ENCODE peak calls at places on chromosomes 3 and 15, in seven cellular contexts. One of them, this sample, is unnamed.

GRCh38 chr15:60137711-60138396 is 133.7 kb downstream of the FOXB1 start:
- DNase-seq in ovary: no peak
- DNase-seq in neural crest cell: no peak
- DNase-seq in IMR-90: no peak
- DNase-seq in activated CD8-positive, alpha-beta T cell treated with anti-CD3 and anti-CD28 coated beads for 36 hours: no peak
- DNase-seq in OCI-LY7: no peak
- DNase-seq in fibroblast of the aortic adventitia: no peak
- DNase-seq in this sample: no peak

GRCh38 chr15:45180201-45180600 is 7.6 kb downstream of the SHF start:
- DNase-seq in ovary: no peak
- DNase-seq in neural crest cell: no peak
- DNase-seq in IMR-90: no peak
- DNase-seq in activated CD8-positive, alpha-beta T cell treated with anti-CD3 and anti-CD28 coated beads for 36 hours: peak
- DNase-seq in OCI-LY7: no peak
- DNase-seq in fibroblast of the aortic adventitia: no peak
- DNase-seq in this sample: no peak

GRCh38 chr15:33242669-33243191 is 48.2 kb upstream of the FMN1 start:
- DNase-seq in ovary: no peak
- DNase-seq in neural crest cell: no peak
- DNase-seq in IMR-90: no peak
- DNase-seq in activated CD8-positive, alpha-beta T cell treated with anti-CD3 and anti-CD28 coated beads for 36 hours: no peak
- DNase-seq in OCI-LY7: peak
- DNase-seq in fibroblast of the aortic adventitia: peak
- DNase-seq in this sample: no peak

GRCh38 chr3:132332082-132332964 is 15.1 kb downstream of the ACP3 start:
- DNase-seq in ovary: no peak
- DNase-seq in neural crest cell: no peak
- DNase-seq in IMR-90: no peak
- DNase-seq in activated CD8-positive, alpha-beta T cell treated with anti-CD3 and anti-CD28 coated beads for 36 hours: no peak
- DNase-seq in OCI-LY7: no peak
- DNase-seq in fibroblast of the aortic adventitia: no peak
- DNase-seq in this sample: no peak

GRCh38 chr3:156691920-156692319 is 17.5 kb downstream of the TIPARP start:
- DNase-seq in ovary: no peak
- DNase-seq in neural crest cell: no peak
- DNase-seq in IMR-90: peak
- DNase-seq in activated CD8-positive, alpha-beta T cell treated with anti-CD3 and anti-CD28 coated beads for 36 hours: no peak
- DNase-seq in OCI-LY7: no peak
- DNase-seq in fibroblast of the aortic adventitia: peak
- DNase-seq in this sample: no peak

GRCh38 chr3:57446318-57446841 is 97.8 kb downstream of the DNAH12 start:
- DNase-seq in ovary: no peak
- DNase-seq in neural crest cell: no peak
- DNase-seq in IMR-90: no peak
- DNase-seq in activated CD8-positive, alpha-beta T cell treated with anti-CD3 and anti-CD28 coated beads for 36 hours: no peak
- DNase-seq in OCI-LY7: no peak
- DNase-seq in fibroblast of the aortic adventitia: peak
- DNase-seq in this sample: no peak

GRCh38 chr3:157442729-157443128 is 6.1 kb downstream of the PTX3 start:
- DNase-seq in ovary: no peak
- DNase-seq in neural crest cell: no peak
- DNase-seq in IMR-90: peak
- DNase-seq in activated CD8-positive, alpha-beta T cell treated with anti-CD3 and anti-CD28 coated beads for 36 hours: no peak
- DNase-seq in OCI-LY7: no peak
- DNase-seq in fibroblast of the aortic adventitia: peak
- DNase-seq in this sample: no peak

GRCh38 chr3:94225176-94225742 is 162.4 kb downstream of the NSUN3 start:
- DNase-seq in ovary: no peak
- DNase-seq in neural crest cell: no peak
- DNase-seq in IMR-90: no peak
- DNase-seq in activated CD8-positive, alpha-beta T cell treated with anti-CD3 and anti-CD28 coated beads for 36 hours: no peak
- DNase-seq in OCI-LY7: no peak
- DNase-seq in fibroblast of the aortic adventitia: peak
- DNase-seq in this sample: no peak

GRCh38 chr3:58020740-58021071 is 12.5 kb downstream of the FLNB start:
- DNase-seq in ovary: no peak
- DNase-seq in neural crest cell: no peak
- DNase-seq in IMR-90: no peak
- DNase-seq in activated CD8-positive, alpha-beta T cell treated with anti-CD3 and anti-CD28 coated beads for 36 hours: no peak
- DNase-seq in OCI-LY7: no peak
- DNase-seq in fibroblast of the aortic adventitia: no peak
- DNase-seq in this sample: no peak

GRCh38 chr3:101119535-101119934 is 126.3 kb upstream of the ABI3BP start:
- DNase-seq in ovary: no peak
- DNase-seq in neural crest cell: no peak
- DNase-seq in IMR-90: peak
- DNase-seq in activated CD8-positive, alpha-beta T cell treated with anti-CD3 and anti-CD28 coated beads for 36 hours: no peak
- DNase-seq in OCI-LY7: no peak
- DNase-seq in fibroblast of the aortic adventitia: peak
- DNase-seq in this sample: no peak

GRCh38 chr3:148815316-148815715 is 12.3 kb upstream of the CPB1 start:
- DNase-seq in ovary: no peak
- DNase-seq in neural crest cell: no peak
- DNase-seq in IMR-90: no peak
- DNase-seq in activated CD8-positive, alpha-beta T cell treated with anti-CD3 and anti-CD28 coated beads for 36 hours: no peak
- DNase-seq in OCI-LY7: no peak
- DNase-seq in fibroblast of the aortic adventitia: no peak
- DNase-seq in this sample: no peak

GRCh38 chr3:57006048-57006709 is 54.3 kb upstream of the SPATA12 start:
- DNase-seq in ovary: no peak
- DNase-seq in neural crest cell: no peak
- DNase-seq in IMR-90: no peak
- DNase-seq in activated CD8-positive, alpha-beta T cell treated with anti-CD3 and anti-CD28 coated beads for 36 hours: no peak
- DNase-seq in OCI-LY7: no peak
- DNase-seq in fibroblast of the aortic adventitia: no peak
- DNase-seq in this sample: no peak

GRCh38 chr3:188947983-188948657 is 223.7 kb upstream of the TPRG1 start:
- DNase-seq in ovary: peak
- DNase-seq in neural crest cell: no peak
- DNase-seq in IMR-90: peak
- DNase-seq in activated CD8-positive, alpha-beta T cell treated with anti-CD3 and anti-CD28 coated beads for 36 hours: no peak
- DNase-seq in OCI-LY7: no peak
- DNase-seq in fibroblast of the aortic adventitia: peak
- DNase-seq in this sample: no peak

GRCh38 chr3:173870976-173871375 is 473.4 kb downstream of the NLGN1 start:
- DNase-seq in ovary: no peak
- DNase-seq in neural crest cell: no peak
- DNase-seq in IMR-90: no peak
- DNase-seq in activated CD8-positive, alpha-beta T cell treated with anti-CD3 and anti-CD28 coated beads for 36 hours: no peak
- DNase-seq in OCI-LY7: no peak
- DNase-seq in fibroblast of the aortic adventitia: no peak
- DNase-seq in this sample: no peak

GRCh38 chr3:184874709-184875644 is 63.0 kb downstream of the VPS8 start:
- DNase-seq in ovary: no peak
- DNase-seq in neural crest cell: peak
- DNase-seq in IMR-90: peak
- DNase-seq in activated CD8-positive, alpha-beta T cell treated with anti-CD3 and anti-CD28 coated beads for 36 hours: peak
- DNase-seq in OCI-LY7: peak
- DNase-seq in fibroblast of the aortic adventitia: peak
- DNase-seq in this sample: peak

GRCh38 chr15:87944051-87944450 is 312.5 kb downstream of the NTRK3 start:
- DNase-seq in ovary: no peak
- DNase-seq in neural crest cell: no peak
- DNase-seq in IMR-90: no peak
- DNase-seq in activated CD8-positive, alpha-beta T cell treated with anti-CD3 and anti-CD28 coated beads for 36 hours: no peak
- DNase-seq in OCI-LY7: no peak
- DNase-seq in fibroblast of the aortic adventitia: peak
- DNase-seq in this sample: no peak

GRCh38 chr3:49276475-49277356 is at the start of gene C3orf62:
- DNase-seq in ovary: peak
- DNase-seq in neural crest cell: no peak
- DNase-seq in IMR-90: peak
- DNase-seq in activated CD8-positive, alpha-beta T cell treated with anti-CD3 and anti-CD28 coated beads for 36 hours: peak
- DNase-seq in OCI-LY7: no peak
- DNase-seq in fibroblast of the aortic adventitia: peak
- DNase-seq in this sample: peak

GRCh38 chr15:43998607-43999006 is 171.8 kb downstream of the WDR76 start:
- DNase-seq in ovary: peak
- DNase-seq in neural crest cell: no peak
- DNase-seq in IMR-90: peak
- DNase-seq in activated CD8-positive, alpha-beta T cell treated with anti-CD3 and anti-CD28 coated beads for 36 hours: no peak
- DNase-seq in OCI-LY7: no peak
- DNase-seq in fibroblast of the aortic adventitia: peak
- DNase-seq in this sample: no peak

GRCh38 chr3:103440539-103441113 is 1005.8 kb downstream of the ZPLD1 start:
- DNase-seq in ovary: no peak
- DNase-seq in neural crest cell: no peak
- DNase-seq in IMR-90: peak
- DNase-seq in activated CD8-positive, alpha-beta T cell treated with anti-CD3 and anti-CD28 coated beads for 36 hours: no peak
- DNase-seq in OCI-LY7: peak
- DNase-seq in fibroblast of the aortic adventitia: no peak
- DNase-seq in this sample: peak
- TF ChIP-seq CTCF in ovary: no peak
- TF ChIP-seq CTCF in neural crest cell: peak
- TF ChIP-seq CTCF in IMR-90: peak
- TF ChIP-seq CTCF in activated CD8-positive, alpha-beta T cell treated with anti-CD3 and anti-CD28 coated beads for 36 hours: peak
- TF ChIP-seq CTCF in OCI-LY7: peak
- TF ChIP-seq CTCF in fibroblast of the aortic adventitia: no peak
- TF ChIP-seq CTCF in this sample: no peak

GRCh38 chr3:10400749-10401495 is 80.0 kb upstream of the SEC13 start:
- DNase-seq in ovary: no peak
- DNase-seq in neural crest cell: no peak
- DNase-seq in IMR-90: no peak
- DNase-seq in activated CD8-positive, alpha-beta T cell treated with anti-CD3 and anti-CD28 coated beads for 36 hours: no peak
- DNase-seq in OCI-LY7: no peak
- DNase-seq in fibroblast of the aortic adventitia: no peak
- DNase-seq in this sample: no peak

GRCh38 chr3:10404377-10404776 is 83.5 kb upstream of the SEC13 start:
- DNase-seq in ovary: no peak
- DNase-seq in neural crest cell: no peak
- DNase-seq in IMR-90: no peak
- DNase-seq in activated CD8-positive, alpha-beta T cell treated with anti-CD3 and anti-CD28 coated beads for 36 hours: no peak
- DNase-seq in OCI-LY7: no peak
- DNase-seq in fibroblast of the aortic adventitia: no peak
- DNase-seq in this sample: no peak

GRCh38 chr3:10399634-10400033 is 78.7 kb upstream of the SEC13 start:
- DNase-seq in ovary: no peak
- DNase-seq in neural crest cell: no peak
- DNase-seq in IMR-90: no peak
- DNase-seq in activated CD8-positive, alpha-beta T cell treated with anti-CD3 and anti-CD28 coated beads for 36 hours: no peak
- DNase-seq in OCI-LY7: no peak
- DNase-seq in fibroblast of the aortic adventitia: no peak
- DNase-seq in this sample: no peak

GRCh38 chr3:10400050-10400748 is 79.3 kb upstream of the SEC13 start:
- DNase-seq in ovary: no peak
- DNase-seq in neural crest cell: no peak
- DNase-seq in IMR-90: peak
- DNase-seq in activated CD8-positive, alpha-beta T cell treated with anti-CD3 and anti-CD28 coated beads for 36 hours: no peak
- DNase-seq in OCI-LY7: no peak
- DNase-seq in fibroblast of the aortic adventitia: no peak
- DNase-seq in this sample: no peak

DNA sequence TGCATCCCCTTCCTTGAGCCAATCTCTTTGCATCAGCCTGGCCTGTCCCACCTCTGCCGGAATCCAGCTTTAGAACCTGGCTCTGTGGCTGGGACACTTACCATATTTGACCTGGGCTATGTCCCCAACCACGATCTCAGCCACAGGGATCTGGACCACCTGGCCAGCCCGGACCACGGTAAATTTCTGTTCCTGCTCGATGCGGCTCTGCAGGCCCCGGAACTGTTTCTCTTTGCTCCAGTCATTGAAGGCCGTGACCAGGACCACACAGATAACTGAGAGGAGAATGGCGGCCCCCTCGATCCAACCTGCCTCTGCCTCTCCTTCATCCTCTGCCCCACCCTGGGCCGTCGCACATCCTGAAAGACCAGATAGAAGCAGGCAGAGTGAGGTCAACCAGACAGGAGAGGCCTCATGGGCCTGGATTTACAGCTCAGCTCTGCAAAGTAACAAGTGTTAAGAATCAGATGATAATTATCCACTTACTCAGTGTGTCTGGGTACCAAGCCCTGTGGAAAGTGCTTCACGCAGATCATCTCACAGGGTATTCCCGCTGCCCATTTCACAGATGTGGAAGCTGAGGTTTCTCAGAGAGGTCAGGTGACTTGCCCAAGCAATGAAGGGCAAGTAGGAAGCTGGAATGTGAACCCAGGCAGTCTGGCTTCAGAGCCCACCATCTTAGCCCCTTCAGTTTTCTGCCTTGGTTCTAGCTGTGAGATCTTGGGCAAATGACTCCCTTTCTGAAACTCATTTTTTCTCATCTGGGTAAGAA is 81.3 kb upstream of the SEC13 start:
- DNase-seq in ovary: no peak
- DNase-seq in neural crest cell: no peak
- DNase-seq in IMR-90: no peak
- DNase-seq in activated CD8-positive, alpha-beta T cell treated with anti-CD3 and anti-CD28 coated beads for 36 hours: no peak
- DNase-seq in OCI-LY7: no peak
- DNase-seq in fibroblast of the aortic adventitia: no peak
- DNase-seq in this sample: no peak
- TF ChIP-seq CTCF in ovary: no peak
- TF ChIP-seq CTCF in neural crest cell: no peak
- TF ChIP-seq CTCF in IMR-90: no peak
- TF ChIP-seq CTCF in activated CD8-positive, alpha-beta T cell treated with anti-CD3 and anti-CD28 coated beads for 36 hours: no peak
- TF ChIP-seq CTCF in OCI-LY7: no peak
- TF ChIP-seq CTCF in fibroblast of the aortic adventitia: no peak
- TF ChIP-seq CTCF in this sample: no peak

DNA sequence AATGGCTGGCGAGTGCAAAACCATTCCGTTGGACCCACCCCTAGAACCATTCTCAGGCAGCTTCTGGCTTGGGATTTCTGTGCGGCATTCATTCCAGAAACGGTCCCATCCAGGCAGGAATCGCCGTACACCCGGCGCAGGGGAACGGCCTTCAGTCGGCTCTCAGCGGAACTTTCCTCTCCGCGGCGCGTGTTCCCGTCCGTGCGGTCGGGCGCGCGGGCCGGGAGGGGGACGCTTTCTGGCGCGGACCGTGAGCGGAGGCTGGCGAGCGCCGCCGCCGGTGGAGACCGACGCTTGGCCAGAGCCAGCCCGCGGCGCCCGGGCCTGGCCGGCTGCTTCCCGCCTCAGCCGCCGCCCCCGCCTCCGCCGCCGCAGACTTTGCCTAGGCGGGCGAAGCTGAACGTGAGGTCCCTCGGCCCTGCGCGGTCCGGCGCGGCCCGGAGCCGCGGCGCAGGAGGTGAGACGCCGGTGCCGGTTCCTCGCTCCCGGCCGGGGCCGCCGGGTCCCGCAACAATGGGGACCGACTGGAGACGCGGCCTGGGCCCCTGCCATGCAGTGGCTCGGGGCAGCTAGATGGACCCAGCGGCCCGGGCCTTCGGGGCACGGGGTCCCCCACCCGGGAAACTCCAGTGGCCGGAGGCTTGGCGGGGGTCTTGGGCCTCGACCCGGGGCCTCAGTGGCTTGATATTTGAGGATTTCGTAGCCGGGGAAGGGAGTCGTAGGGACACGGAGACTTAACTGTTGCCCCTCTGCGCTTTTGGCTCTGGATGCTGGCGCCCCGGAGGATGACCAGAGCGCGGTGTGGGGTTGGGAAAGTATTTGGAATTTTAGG is at the start of gene RAD54L2:
- DNase-seq in ovary: peak
- DNase-seq in neural crest cell: peak
- DNase-seq in IMR-90: peak
- DNase-seq in activated CD8-positive, alpha-beta T cell treated with anti-CD3 and anti-CD28 coated beads for 36 hours: peak
- DNase-seq in OCI-LY7: peak
- DNase-seq in fibroblast of the aortic adventitia: peak
- DNase-seq in this sample: peak
- TF ChIP-seq CTCF in ovary: peak
- TF ChIP-seq CTCF in neural crest cell: peak
- TF ChIP-seq CTCF in IMR-90: peak
- TF ChIP-seq CTCF in activated CD8-positive, alpha-beta T cell treated with anti-CD3 and anti-CD28 coated beads for 36 hours: peak
- TF ChIP-seq CTCF in OCI-LY7: peak
- TF ChIP-seq CTCF in fibroblast of the aortic adventitia: no peak
- TF ChIP-seq CTCF in this sample: peak

GRCh38 chr3:53238881-53239280 is 16.9 kb downstream of the TKT start:
- DNase-seq in ovary: no peak
- DNase-seq in neural crest cell: no peak
- DNase-seq in IMR-90: no peak
- DNase-seq in activated CD8-positive, alpha-beta T cell treated with anti-CD3 and anti-CD28 coated beads for 36 hours: no peak
- DNase-seq in OCI-LY7: no peak
- DNase-seq in fibroblast of the aortic adventitia: no peak
- DNase-seq in this sample: no peak
- TF ChIP-seq CTCF in ovary: no peak
- TF ChIP-seq CTCF in neural crest cell: no peak
- TF ChIP-seq CTCF in IMR-90: no peak
- TF ChIP-seq CTCF in activated CD8-positive, alpha-beta T cell treated with anti-CD3 and anti-CD28 coated beads for 36 hours: no peak
- TF ChIP-seq CTCF in OCI-LY7: no peak
- TF ChIP-seq CTCF in fibroblast of the aortic adventitia: no peak
- TF ChIP-seq CTCF in this sample: no peak

This sample was measured in GM13976.